ENCODE peak calls at places on chromosomes 1 and 21, in nine cellular contexts. F, H, M, A, Q, L, Y, R and X are unnamed samples.

GRCh38 chr21:44525431-44526095 is 14.4 kb downstream of the KRTAP10-1 start:
- DNase-seq in F (no peak), H (no peak), M (peak), A (no peak), Q (no peak), L (no peak), Y (no peak), R (no peak), X (no peak)

GRCh38 chr1:59972216-59972924 is 45.8 kb upstream of the CYP2J2 start:
- DNase-seq in F (no peak), H (no peak), M (no peak), A (no peak), Q (no peak), L (no peak), Y (no peak), R (no peak), X (no peak)

GRCh38 chr1:145995148-145995851 is 1.1 kb downstream of the TXNIP start:
- DNase-seq in F (no peak), H (no peak), M (no peak), A (no peak), Q (peak), L (no peak), Y (peak), R (no peak), X (no peak)

GRCh38 chr1:209208648-209209047 is 374.9 kb upstream of the CAMK1G start:
- DNase-seq in F (no peak), H (no peak), M (no peak), A (no peak), Q (no peak), L (no peak), Y (no peak), R (no peak), X (no peak)

GRCh38 chr1:93599479-93599878 is 82.2 kb downstream of the BCAR3 start:
- DNase-seq in F (no peak), H (no peak), M (no peak), A (no peak), Q (no peak), L (no peak), Y (no peak), R (no peak), X (no peak)

GRCh38 chr1:13646533-13646932 is 53.5 kb upstream of the PRDM2 start:
- DNase-seq in F (no peak), H (no peak), M (no peak), A (no peak), Q (no peak), L (no peak), Y (no peak), R (no peak), X (no peak)

GRCh38 chr1:77900687-77901293 is 12.4 kb downstream of the NEXN start:
- DNase-seq in F (peak), H (no peak), M (peak), A (no peak), Q (no peak), L (peak), Y (peak), R (peak), X (peak)

GRCh38 chr1:202599669-202600431 is 110.4 kb downstream of the SYT2 start:
- DNase-seq in F (peak), H (no peak), M (peak), A (peak), Q (peak), L (peak), Y (peak), R (peak), X (peak)

GRCh38 chr21:31801551-31802234 is 69.8 kb upstream of the SCAF4 start:
- DNase-seq in F (no peak), H (no peak), M (no peak), A (no peak), Q (no peak), L (no peak), Y (no peak), R (no peak), X (no peak)

GRCh38 chr21:36429672-36430546 is 44.7 kb downstream of the CHAF1B start:
- DNase-seq in F (peak), H (peak), M (peak), A (peak), Q (peak), L (peak), Y (peak), R (peak), X (peak)
- TF ChIP-seq CTCF in F (no peak), H (no peak), M (no peak), A (no peak), Q (no peak), L (no peak), Y (peak), R (peak), X (no peak)

GRCh38 chr1:51313268-51313852 is 17.0 kb downstream of the TTC39A start:
- DNase-seq in F (no peak), H (no peak), M (no peak), A (no peak), Q (no peak), L (peak), Y (no peak), R (no peak), X (no peak)
- TF ChIP-seq CTCF in F (no peak), H (no peak), M (peak), A (no peak), Q (peak), L (no peak), Y (peak), R (peak), X (no peak)

GRCh38 chr1:23804183-23804582 is 3.6 kb upstream of the GALE start:
- DNase-seq in F (no peak), H (no peak), M (no peak), A (no peak), Q (no peak), L (no peak), Y (no peak), R (no peak), X (no peak)
- TF ChIP-seq CTCF in F (no peak), H (no peak), M (no peak), A (no peak), Q (no peak), L (no peak), Y (no peak), R (peak), X (no peak)

GRCh38 chr1:44105810-44106209 is 12.8 kb upstream of the KLF17 start:
- DNase-seq in F (no peak), H (no peak), M (no peak), A (no peak), Q (no peak), L (no peak), Y (no peak), R (no peak), X (no peak)

GRCh38 chr1:44101356-44101755 is 17.3 kb upstream of the KLF17 start:
- DNase-seq in F (no peak), H (no peak), M (no peak), A (no peak), Q (no peak), L (no peak), Y (no peak), R (no peak), X (no peak)

GRCh38 chr1:44100183-44100582 is 18.4 kb upstream of the KLF17 start:
- DNase-seq in F (no peak), H (no peak), M (no peak), A (no peak), Q (no peak), L (no peak), Y (no peak), R (no peak), X (no peak)

GRCh38 chr1:44108241-44108640 is 10.4 kb upstream of the KLF17 start:
- DNase-seq in F (peak), H (no peak), M (no peak), A (no peak), Q (no peak), L (no peak), Y (no peak), R (no peak), X (no peak)

GRCh38 chr1:44103270-44104131 is 15.1 kb upstream of the KLF17 start:
- DNase-seq in F (no peak), H (no peak), M (no peak), A (no peak), Q (no peak), L (no peak), Y (no peak), R (peak), X (no peak)
- TF ChIP-seq CTCF in F (no peak), H (no peak), M (no peak), A (peak), Q (no peak), L (peak), Y (no peak), R (peak), X (no peak)

GRCh38 chr1:84141177-84142003 is 2.7 kb upstream of the PRKACB start:
- DNase-seq in F (peak), H (no peak), M (no peak), A (no peak), Q (no peak), L (no peak), Y (no peak), R (no peak), X (no peak)
- TF ChIP-seq CTCF in F (peak), H (peak), M (peak), A (peak), Q (peak), L (peak), Y (peak), R (peak), X (peak)